ENCODE peak calls at places on chromosomes 5 and 9, in eight cellular contexts. H is stomach; D is right cardiac atrium; G is natural killer cell treated with Interleukin-12 subunit alpha and Interleukin-12 subunit beta and Interleukin-15 and Interleukin-18, amount 100 ng/mL, for 72 hours; W is activated T-helper 9 cell treated with anti-CD3 and anti-CD28 coated beads, Interleukin-2, amount 50 U/mL, for 16 hours; R is Peyer's patch; Q is amniotic stem cell; Y is KG1. L is an unnamed sample.

GRCh38 chr5:61332369-61332745 is 299 bp downstream of the ZSWIM6 start:
- DNase-seq in D (peak), H (peak), G (no peak), Y (no peak), Q (no peak), R (peak), W (peak), L (peak)

GRCh38 chr9:92146610-92147009 is 31.4 kb upstream of the SPTLC1 start:
- DNase-seq in W (no peak), R (no peak), G (no peak), D (no peak), H (no peak), Y (no peak), Q (no peak), L (peak)

GRCh38 chr5:79171846-79172245 is 60.2 kb downstream of the BHMT start:
- DNase-seq in Y (no peak), W (no peak), Q (no peak), G (no peak), R (no peak), H (no peak), D (no peak), L (no peak)

GRCh38 chr5:92391-93220 is 638 bp downstream of the PLEKHG4B start:
- DNase-seq in D (no peak), H (no peak), Q (no peak), W (no peak), R (no peak), Y (no peak), G (no peak), L (no peak)

GRCh38 chr5:96070625-96071246 is 109.1 kb upstream of the ELL2 start:
- DNase-seq in D (no peak), H (no peak), W (no peak), Y (no peak), R (no peak), G (no peak), Q (no peak), L (no peak)

GRCh38 chr5:59575648-59576290 is 317.8 kb downstream of the PDE4D start:
- DNase-seq in D (no peak), W (no peak), R (no peak), G (no peak), Q (no peak), H (no peak), Y (no peak), L (no peak)

GRCh38 chr9:89996106-89996505 is 391.3 kb downstream of the GADD45G start:
- DNase-seq in R (no peak), Q (no peak), Y (no peak), D (peak), H (no peak), W (no peak), G (no peak), L (no peak)

GRCh38 chr9:88808019-88808656 is 183.1 kb upstream of the S1PR3 start:
- DNase-seq in D (no peak), G (no peak), W (no peak), R (no peak), Y (no peak), Q (no peak), H (no peak), L (peak)

GRCh38 chr5:2207416-2207950 is 324.8 kb upstream of the IRX4 start:
- DNase-seq in G (no peak), Q (no peak), D (no peak), R (no peak), H (no peak), W (no peak), Y (no peak), L (no peak)

GRCh38 chr5:176652136-176652535 is 4.9 kb downstream of the TSPAN17 start:
- DNase-seq in Q (no peak), D (no peak), W (no peak), Y (no peak), R (no peak), G (no peak), H (no peak), L (no peak)

GRCh38 chr5:106822851-106823250 is 847.9 kb downstream of the EFNA5 start:
- DNase-seq in W (no peak), D (no peak), Y (no peak), G (no peak), R (no peak), H (no peak), Q (no peak), L (no peak)

GRCh38 chr5:41253109-41253508 is 39.8 kb upstream of the C6 start:
- DNase-seq in W (no peak), Y (no peak), Q (no peak), G (no peak), D (no peak), H (no peak), R (no peak), L (no peak)

GRCh38 chr9:99115947-99116543 is 11.1 kb downstream of the TGFBR1 start:
- DNase-seq in Q (no peak), D (no peak), G (no peak), H (no peak), W (no peak), R (no peak), Y (no peak), L (peak)

GRCh38 chr9:69143291-69143690 is 30.8 kb upstream of the TJP2 start:
- DNase-seq in Q (no peak), D (no peak), R (no peak), W (no peak), H (no peak), Y (no peak), G (no peak), L (no peak)

GRCh38 chr5:177301503-177302165 is 1.9 kb downstream of the RAB24 start:
- DNase-seq in Y (no peak), D (no peak), G (no peak), Q (no peak), W (no peak), H (peak), R (peak), L (no peak)

GRCh38 chr9:134317431-134318414 is 8.5 kb upstream of the RXRA start:
- DNase-seq in G (no peak), D (peak), Y (no peak), H (no peak), R (no peak), Q (peak), W (no peak), L (peak)